ENCODE peak calls at places on chromosomes 3 and 15, in nine cellular contexts. One of them, this sample, is unnamed.

GRCh38 chr3:125331243-125331642 is 43.9 kb downstream of the ZNF148 start:
- DNase-seq in body of pancreas: no peak
- DNase-seq in tibial artery: no peak
- DNase-seq in esophagus squamous epithelium: no peak
- DNase-seq in ovary: no peak
- DNase-seq in aorta: no peak
- DNase-seq in uterus: no peak
- DNase-seq in left lung: no peak
- DNase-seq in prostate gland: no peak
- DNase-seq in this sample: no peak

GRCh38 chr15:48392356-48392755 is 61.1 kb downstream of the DUT start:
- DNase-seq in body of pancreas: peak; percentile 61
- DNase-seq in tibial artery: peak; percentile 88
- DNase-seq in esophagus squamous epithelium: no peak
- DNase-seq in ovary: no peak
- DNase-seq in aorta: no peak
- DNase-seq in uterus: peak; percentile 78
- DNase-seq in left lung: no peak
- DNase-seq in prostate gland: peak; percentile 62
- DNase-seq in this sample: no peak

GRCh38 chr3:146845361-146845760 is 240.2 kb upstream of the PLSCR5 start:
- DNase-seq in body of pancreas: no peak
- DNase-seq in tibial artery: no peak
- DNase-seq in esophagus squamous epithelium: no peak
- DNase-seq in ovary: no peak
- DNase-seq in aorta: no peak
- DNase-seq in uterus: no peak
- DNase-seq in left lung: no peak
- DNase-seq in prostate gland: no peak
- DNase-seq in this sample: no peak

GRCh38 chr15:79680721-79681120 is 216.1 kb downstream of the MTHFS start:
- DNase-seq in body of pancreas: no peak
- DNase-seq in tibial artery: no peak
- DNase-seq in esophagus squamous epithelium: no peak
- DNase-seq in ovary: no peak
- DNase-seq in aorta: no peak
- DNase-seq in uterus: no peak
- DNase-seq in left lung: no peak
- DNase-seq in prostate gland: no peak
- DNase-seq in this sample: no peak

GRCh38 chr15:47294765-47295259 is 422.5 kb upstream of the SEMA6D start:
- DNase-seq in body of pancreas: no peak
- DNase-seq in tibial artery: no peak
- DNase-seq in esophagus squamous epithelium: no peak
- DNase-seq in ovary: no peak
- DNase-seq in aorta: no peak
- DNase-seq in uterus: no peak
- DNase-seq in left lung: no peak
- DNase-seq in prostate gland: no peak
- DNase-seq in this sample: no peak

GRCh38 chr15:36961956-36962355 is 138.4 kb downstream of the MEIS2 start:
- DNase-seq in body of pancreas: no peak
- DNase-seq in tibial artery: no peak
- DNase-seq in esophagus squamous epithelium: no peak
- DNase-seq in ovary: no peak
- DNase-seq in aorta: no peak
- DNase-seq in uterus: no peak
- DNase-seq in left lung: no peak
- DNase-seq in prostate gland: no peak
- DNase-seq in this sample: no peak

GRCh38 chr3:69290006-69290405 is 95.9 kb downstream of the FRMD4B start:
- DNase-seq in body of pancreas: no peak
- DNase-seq in tibial artery: no peak
- DNase-seq in esophagus squamous epithelium: no peak
- DNase-seq in ovary: no peak
- DNase-seq in aorta: no peak
- DNase-seq in uterus: no peak
- DNase-seq in left lung: peak; percentile 65
- DNase-seq in prostate gland: no peak
- DNase-seq in this sample: no peak

GRCh38 chr3:184248454-184249411 is at the start of gene ALG3:
- DNase-seq in body of pancreas: peak; percentile 89
- DNase-seq in tibial artery: peak; percentile 74
- DNase-seq in esophagus squamous epithelium: peak; percentile 29
- DNase-seq in ovary: peak; percentile 91
- DNase-seq in aorta: peak; percentile 94
- DNase-seq in uterus: peak; percentile 79
- DNase-seq in left lung: peak; percentile 85
- DNase-seq in prostate gland: peak; percentile 73
- DNase-seq in this sample: peak; percentile 84

GRCh38 chr15:73331501-73331900 is 37.3 kb downstream of the HCN4 start:
- DNase-seq in body of pancreas: no peak
- DNase-seq in tibial artery: no peak
- DNase-seq in esophagus squamous epithelium: no peak
- DNase-seq in ovary: no peak
- DNase-seq in aorta: peak; percentile 26
- DNase-seq in uterus: no peak
- DNase-seq in left lung: no peak
- DNase-seq in prostate gland: no peak
- DNase-seq in this sample: no peak

GRCh38 chr15:73330206-73331051 is 38.3 kb downstream of the HCN4 start:
- DNase-seq in body of pancreas: no peak
- DNase-seq in tibial artery: no peak
- DNase-seq in esophagus squamous epithelium: no peak
- DNase-seq in ovary: no peak
- DNase-seq in aorta: peak; percentile 55
- DNase-seq in uterus: no peak
- DNase-seq in left lung: no peak
- DNase-seq in prostate gland: no peak
- DNase-seq in this sample: no peak

GRCh38 chr15:73334086-73334485 is 34.7 kb downstream of the HCN4 start:
- DNase-seq in body of pancreas: no peak
- DNase-seq in tibial artery: no peak
- DNase-seq in esophagus squamous epithelium: no peak
- DNase-seq in ovary: no peak
- DNase-seq in aorta: peak; percentile 42
- DNase-seq in uterus: no peak
- DNase-seq in left lung: peak; percentile 8
- DNase-seq in prostate gland: no peak
- DNase-seq in this sample: no peak

GRCh38 chr15:73333001-73333400 is 35.8 kb downstream of the HCN4 start:
- DNase-seq in body of pancreas: no peak
- DNase-seq in tibial artery: no peak
- DNase-seq in esophagus squamous epithelium: no peak
- DNase-seq in ovary: no peak
- DNase-seq in aorta: peak; percentile 14
- DNase-seq in uterus: no peak
- DNase-seq in left lung: no peak
- DNase-seq in prostate gland: no peak
- DNase-seq in this sample: no peak

DNA sequence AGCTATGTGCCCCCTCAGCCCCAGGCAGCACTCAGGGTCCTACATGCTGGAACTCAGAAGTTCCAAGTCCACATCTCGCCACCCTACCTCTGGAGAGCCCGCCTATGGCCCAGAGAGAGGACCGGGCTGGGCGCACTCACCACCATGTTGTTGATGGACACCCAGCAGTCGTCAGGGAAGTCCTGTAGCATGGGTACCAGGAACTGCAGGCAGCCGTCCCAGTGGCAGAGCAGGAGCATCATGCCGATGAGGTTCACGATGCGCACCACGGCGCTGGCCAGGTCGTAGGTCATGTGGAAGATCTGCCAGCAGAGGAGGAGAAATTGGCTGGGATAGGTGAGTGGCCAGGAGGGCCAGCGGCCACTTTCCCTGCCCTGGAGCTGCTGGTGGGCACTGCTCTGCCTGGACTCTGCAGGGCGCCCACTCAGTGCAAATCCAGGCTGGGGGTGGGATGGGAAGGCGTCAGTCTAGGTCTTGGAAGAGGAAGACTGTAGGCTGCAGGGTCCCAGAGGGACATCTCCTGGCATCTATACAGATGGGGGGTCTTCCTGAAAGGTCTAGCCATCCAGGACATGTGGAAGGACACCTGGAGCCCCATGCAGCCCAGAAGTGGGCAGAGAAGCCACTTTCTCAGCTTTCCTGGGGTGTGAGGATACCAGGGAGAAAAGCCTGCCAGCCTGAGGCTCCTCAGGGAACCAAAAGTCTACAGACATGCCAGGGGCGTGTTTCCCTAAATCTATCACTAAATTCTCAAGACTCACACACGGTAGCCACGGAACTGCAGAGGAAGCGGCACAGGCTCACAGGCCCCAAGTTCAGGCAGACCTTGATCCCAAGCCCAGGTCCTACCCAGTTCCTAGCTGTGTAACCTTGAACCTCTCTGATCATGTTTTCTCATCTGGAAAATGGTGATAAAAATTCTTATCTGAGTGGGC is 36.5 kb downstream of the HCN4 start:
- DNase-seq in body of pancreas: no peak
- DNase-seq in tibial artery: no peak
- DNase-seq in esophagus squamous epithelium: no peak
- DNase-seq in ovary: no peak
- DNase-seq in aorta: peak; percentile 47
- DNase-seq in uterus: no peak
- DNase-seq in left lung: no peak
- DNase-seq in prostate gland: no peak
- DNase-seq in this sample: no peak
- H3K27ac ChIP-seq in body of pancreas: no peak overlapping the region
- H3K27ac ChIP-seq in tibial artery: no peak overlapping the region
- H3K27ac ChIP-seq in esophagus squamous epithelium: no peak overlapping the region
- H3K27ac ChIP-seq in ovary: no peak overlapping the region
- H3K27ac ChIP-seq in aorta: no peak overlapping the region
- H3K27ac ChIP-seq in uterus: no peak overlapping the region
- H3K27ac ChIP-seq in left lung: no peak overlapping the region
- H3K27ac ChIP-seq in prostate gland: no peak overlapping the region
- H3K27ac ChIP-seq in this sample: no peak overlapping the region

GRCh38 chr3:32492684-32493436 is 9.8 kb downstream of the CMTM6 start:
- DNase-seq in body of pancreas: no peak
- DNase-seq in tibial artery: no peak
- DNase-seq in esophagus squamous epithelium: no peak
- DNase-seq in ovary: no peak
- DNase-seq in aorta: no peak
- DNase-seq in uterus: no peak
- DNase-seq in left lung: no peak
- DNase-seq in prostate gland: no peak
- DNase-seq in this sample: no peak

GRCh38 chr3:32495085-32495484 is 7.6 kb downstream of the CMTM6 start:
- DNase-seq in body of pancreas: no peak
- DNase-seq in tibial artery: no peak
- DNase-seq in esophagus squamous epithelium: no peak
- DNase-seq in ovary: no peak
- DNase-seq in aorta: no peak
- DNase-seq in uterus: no peak
- DNase-seq in left lung: no peak
- DNase-seq in prostate gland: no peak
- DNase-seq in this sample: no peak

GRCh38 chr3:32498992-32499391 is 3.7 kb downstream of the CMTM6 start:
- DNase-seq in body of pancreas: no peak
- DNase-seq in tibial artery: no peak
- DNase-seq in esophagus squamous epithelium: no peak
- DNase-seq in ovary: no peak
- DNase-seq in aorta: no peak
- DNase-seq in uterus: no peak
- DNase-seq in left lung: no peak
- DNase-seq in prostate gland: no peak
- DNase-seq in this sample: no peak

GRCh38 chr3:32493437-32494414 is 8.9 kb downstream of the CMTM6 start:
- DNase-seq in body of pancreas: no peak
- DNase-seq in tibial artery: no peak
- DNase-seq in esophagus squamous epithelium: no peak
- DNase-seq in ovary: no peak
- DNase-seq in aorta: no peak
- DNase-seq in uterus: no peak
- DNase-seq in left lung: no peak
- DNase-seq in prostate gland: no peak
- DNase-seq in this sample: no peak

GRCh38 chr3:32495609-32496008 is 7.0 kb downstream of the CMTM6 start:
- DNase-seq in body of pancreas: no peak
- DNase-seq in tibial artery: no peak
- DNase-seq in esophagus squamous epithelium: no peak
- DNase-seq in ovary: no peak
- DNase-seq in aorta: no peak
- DNase-seq in uterus: no peak
- DNase-seq in left lung: no peak
- DNase-seq in prostate gland: no peak
- DNase-seq in this sample: no peak
- H3K4me1 ChIP-seq in body of pancreas: peaks cover 8% of the 10 kb centered on the region
- H3K4me1 ChIP-seq in tibial artery: peaks cover 3% of the 10 kb centered on the region
- H3K4me1 ChIP-seq in esophagus squamous epithelium: peaks cover 20% of the 10 kb centered on the region
- H3K4me1 ChIP-seq in ovary: peaks cover 1% of the 10 kb centered on the region
- H3K4me1 ChIP-seq in aorta: no peaks in the 10 kb centered on the region
- H3K4me1 ChIP-seq in uterus: no peaks in the 10 kb centered on the region
- H3K4me1 ChIP-seq in left lung: peaks cover 74% of the 10 kb centered on the region
- H3K4me1 ChIP-seq in prostate gland: no peaks in the 10 kb centered on the region
- H3K4me1 ChIP-seq in this sample: peaks cover 36% of the 10 kb centered on the region

DNA sequence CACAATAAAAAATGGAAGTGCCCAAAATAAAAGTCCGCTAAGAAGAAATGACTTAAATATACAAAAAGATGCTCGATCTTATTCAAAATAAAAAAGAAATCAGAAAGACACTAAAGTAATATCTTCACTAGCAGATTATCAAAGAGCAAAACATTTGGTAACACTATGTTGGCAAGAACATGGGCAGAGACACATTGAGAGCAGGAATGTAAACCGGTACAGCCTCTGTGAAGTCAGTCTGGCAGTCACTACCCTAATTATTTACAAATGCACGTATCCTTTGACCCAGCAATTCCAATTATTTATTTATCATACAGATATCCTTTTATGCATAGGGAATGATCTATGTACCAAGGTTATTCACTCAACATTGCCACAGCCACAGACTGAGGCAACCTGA is 34.5 kb downstream of the TBL1XR1 start:
- DNase-seq in body of pancreas: no peak
- DNase-seq in tibial artery: no peak
- DNase-seq in esophagus squamous epithelium: no peak
- DNase-seq in ovary: no peak
- DNase-seq in aorta: no peak
- DNase-seq in uterus: no peak
- DNase-seq in left lung: no peak
- DNase-seq in prostate gland: no peak
- DNase-seq in this sample: no peak
- H3K36me3 ChIP-seq in body of pancreas: no peaks in the 10 kb centered on the region
- H3K36me3 ChIP-seq in tibial artery: no peaks in the 10 kb centered on the region
- H3K36me3 ChIP-seq in esophagus squamous epithelium: no peaks in the 10 kb centered on the region
- H3K36me3 ChIP-seq in ovary: no peaks in the 10 kb centered on the region
- H3K36me3 ChIP-seq in aorta: no peaks in the 10 kb centered on the region
- H3K36me3 ChIP-seq in uterus: no peaks in the 10 kb centered on the region
- H3K36me3 ChIP-seq in left lung: peaks cover 9% of the 10 kb centered on the region
- H3K36me3 ChIP-seq in prostate gland: no peaks in the 10 kb centered on the region
- H3K36me3 ChIP-seq in this sample: no peaks in the 10 kb centered on the region

GRCh38 chr15:91279481-91279880 is 179.4 kb downstream of the SV2B start:
- DNase-seq in body of pancreas: no peak
- DNase-seq in tibial artery: no peak
- DNase-seq in esophagus squamous epithelium: no peak
- DNase-seq in ovary: no peak
- DNase-seq in aorta: no peak
- DNase-seq in uterus: no peak
- DNase-seq in left lung: no peak
- DNase-seq in prostate gland: no peak
- DNase-seq in this sample: no peak

GRCh38 chr15:91278956-91279355 is 178.9 kb downstream of the SV2B start:
- DNase-seq in body of pancreas: no peak
- DNase-seq in tibial artery: no peak
- DNase-seq in esophagus squamous epithelium: no peak
- DNase-seq in ovary: no peak
- DNase-seq in aorta: no peak
- DNase-seq in uterus: no peak
- DNase-seq in left lung: no peak
- DNase-seq in prostate gland: no peak
- DNase-seq in this sample: no peak

GRCh38 chr15:91270747-91271146 is 170.7 kb downstream of the SV2B start:
- DNase-seq in body of pancreas: no peak
- DNase-seq in tibial artery: no peak
- DNase-seq in esophagus squamous epithelium: no peak
- DNase-seq in ovary: no peak
- DNase-seq in aorta: no peak
- DNase-seq in uterus: no peak
- DNase-seq in left lung: no peak
- DNase-seq in prostate gland: no peak
- DNase-seq in this sample: no peak

GRCh38 chr15:91271565-91272153 is 171.6 kb downstream of the SV2B start:
- DNase-seq in body of pancreas: peak; percentile 54
- DNase-seq in tibial artery: peak; percentile 42
- DNase-seq in esophagus squamous epithelium: no peak
- DNase-seq in ovary: peak; percentile 57
- DNase-seq in aorta: no peak
- DNase-seq in uterus: peak; percentile 55
- DNase-seq in left lung: no peak
- DNase-seq in prostate gland: peak; percentile 49
- DNase-seq in this sample: peak; percentile 65

GRCh38 chr15:91275844-91276243 is 175.8 kb downstream of the SV2B start:
- DNase-seq in body of pancreas: no peak
- DNase-seq in tibial artery: no peak
- DNase-seq in esophagus squamous epithelium: no peak
- DNase-seq in ovary: no peak
- DNase-seq in aorta: no peak
- DNase-seq in uterus: no peak
- DNase-seq in left lung: no peak
- DNase-seq in prostate gland: no peak
- DNase-seq in this sample: no peak
- H3K27ac ChIP-seq in body of pancreas: no peak overlapping the region
- H3K27ac ChIP-seq in tibial artery: no peak overlapping the region
- H3K27ac ChIP-seq in esophagus squamous epithelium: no peak overlapping the region
- H3K27ac ChIP-seq in ovary: no peak overlapping the region
- H3K27ac ChIP-seq in aorta: no peak overlapping the region
- H3K27ac ChIP-seq in uterus: no peak overlapping the region
- H3K27ac ChIP-seq in left lung: no peak overlapping the region
- H3K27ac ChIP-seq in prostate gland: no peak overlapping the region
- H3K27ac ChIP-seq in this sample: no peak overlapping the region